ENCODE peak calls at places on chromosome 21, in six cellular contexts. E, B, P, D, C and Y are unnamed samples.

GRCh38 chr21:27693376-27693775 is 726.5 kb upstream of the ADAMTS5 start:
- DNase-seq in P (no peak), D (no peak), B (no peak), E (no peak), C (no peak), Y (no peak)

GRCh38 chr21:41367598-41368360 is 6.0 kb downstream of the MX2 start:
- DNase-seq in C (peak), E (no peak), P (no peak), B (no peak), D (no peak), Y (no peak)

GRCh38 chr21:40752125-40752524 is 94.8 kb downstream of the DSCAM start:
- DNase-seq in B (no peak), E (no peak), P (no peak), C (no peak), D (no peak), Y (no peak)

GRCh38 chr21:28127390-28127789 is 865.3 kb downstream of the LTN1 start:
- DNase-seq in D (no peak), P (no peak), C (no peak), B (no peak), E (no peak), Y (no peak)

GRCh38 chr21:37582613-37583012 is 216.0 kb downstream of the DYRK1A start:
- DNase-seq in E (peak), C (no peak), B (peak), P (peak), D (peak), Y (peak)

GRCh38 chr21:27954806-27955205 is 987.9 kb upstream of the ADAMTS5 start:
- DNase-seq in B (no peak), E (no peak), C (no peak), D (no peak), P (no peak), Y (no peak)

GRCh38 chr21:41825216-41825615 is 53.9 kb downstream of the PRDM15 start:
- DNase-seq in C (no peak), E (no peak), P (no peak), D (no peak), B (no peak), Y (no peak)

GRCh38 chr21:34509151-34509550 is 2.9 kb downstream of the KCNE1 start:
- DNase-seq in E (peak), D (no peak), P (no peak), C (no peak), B (no peak), Y (no peak)

GRCh38 chr21:42405064-42406059 is 1.7 kb downstream of the UBASH3A start:
- DNase-seq in D (no peak), E (no peak), C (no peak), P (no peak), B (no peak), Y (no peak)

GRCh38 chr21:33731447-33731846 is 89.1 kb downstream of the ITSN1 start:
- DNase-seq in D (no peak), P (no peak), E (no peak), C (no peak), B (no peak), Y (no peak)

GRCh38 chr21:42309753-42310213 is 5.4 kb downstream of the TFF3 start:
- DNase-seq in E (peak), P (peak), C (no peak), D (no peak), B (peak), Y (peak)

GRCh38 chr21:25563399-25564116 is 43.7 kb downstream of the MRPL39 start:
- DNase-seq in D (no peak), C (peak), P (no peak), B (no peak), E (no peak), Y (no peak)

GRCh38 chr21:25441835-25442234 is 165.4 kb downstream of the MRPL39 start:
- DNase-seq in C (no peak), B (no peak), P (no peak), E (no peak), D (no peak), Y (no peak)

GRCh38 chr21:42429856-42430255 is 26.2 kb downstream of the UBASH3A start:
- DNase-seq in B (no peak), C (no peak), P (no peak), D (no peak), E (no peak), Y (peak)

GRCh38 chr21:34320006-34320405 is 43.8 kb upstream of the KCNE2 start:
- DNase-seq in B (no peak), E (no peak), D (no peak), C (no peak), P (no peak), Y (no peak)

GRCh38 chr21:42089093-42089631 is 18.0 kb downstream of the UMODL1 start:
- DNase-seq in P (no peak), B (no peak), E (no peak), D (no peak), C (no peak), Y (no peak)

GRCh38 chr21:29149771-29150425 is 19.5 kb downstream of the MAP3K7CL start:
- DNase-seq in D (no peak), B (no peak), C (no peak), P (no peak), E (no peak), Y (no peak)

GRCh38 chr21:30014883-30015282 is 75.1 kb upstream of the GRIK1 start:
- DNase-seq in P (no peak), D (no peak), E (no peak), C (no peak), B (no peak), Y (no peak)

GRCh38 chr21:15552914-15553491 is 176.8 kb upstream of the USP25 start:
- DNase-seq in B (no peak), E (no peak), P (no peak), D (peak), C (no peak), Y (peak)

GRCh38 chr21:41950941-41951408 is 2.8 kb downstream of the C2CD2 start:
- DNase-seq in B (no peak), P (no peak), C (no peak), E (no peak), D (no peak), Y (no peak)

GRCh38 chr21:34967509-34968289 is 81.4 kb downstream of the RUNX1 start:
- DNase-seq in E (peak), P (no peak), C (no peak), D (peak), B (no peak), Y (no peak)

GRCh38 chr21:44931501-44932365 is 8.1 kb upstream of the SLX9 start:
- DNase-seq in D (no peak), P (no peak), C (no peak), E (no peak), B (no peak), Y (no peak)

GRCh38 chr21:42061195-42061865 is 9.8 kb upstream of the UMODL1 start:
- DNase-seq in D (no peak), C (peak), B (no peak), P (no peak), E (no peak), Y (no peak)

GRCh38 chr21:15837603-15838002 is 107.8 kb downstream of the USP25 start:
- DNase-seq in B (no peak), C (no peak), P (no peak), E (no peak), D (no peak), Y (no peak)

GRCh38 chr21:44867464-44867863 is 6.0 kb downstream of the PTTG1IP start:
- DNase-seq in B (no peak), E (no peak), D (no peak), C (no peak), P (no peak), Y (no peak)

GRCh38 chr21:28106370-28106890 is 886.2 kb downstream of the LTN1 start:
- DNase-seq in E (no peak), D (no peak), P (no peak), C (no peak), B (no peak), Y (no peak)

GRCh38 chr21:42939581-42940413 is 14.4 kb upstream of the ERVH48-1 start:
- DNase-seq in D (peak), C (no peak), P (no peak), B (no peak), E (no peak), Y (peak)

GRCh38 chr21:28233536-28234220 is 759.0 kb downstream of the LTN1 start:
- DNase-seq in P (no peak), C (no peak), B (no peak), E (no peak), D (no peak), Y (no peak)

GRCh38 chr21:27580276-27580675 is 613.4 kb upstream of the ADAMTS5 start:
- DNase-seq in P (no peak), B (no peak), C (no peak), E (no peak), D (no peak), Y (no peak)

GRCh38 chr21:44093761-44094160 is 13.4 kb upstream of the PWP2 start:
- DNase-seq in D (no peak), P (no peak), C (no peak), B (no peak), E (no peak), Y (no peak)

GRCh38 chr21:44874497-44875331 is 1.2 kb upstream of the PTTG1IP start:
- DNase-seq in P (no peak), D (no peak), E (no peak), B (no peak), C (no peak), Y (no peak)

GRCh38 chr21:39193380-39193779 is 10.1 kb upstream of the PSMG1 start:
- DNase-seq in E (no peak), D (no peak), P (no peak), C (no peak), B (no peak), Y (no peak)
- TF ChIP-seq JUND in E (no peak), D (no peak), P (no peak), C (no peak), B (no peak), Y (no peak)

DNA sequence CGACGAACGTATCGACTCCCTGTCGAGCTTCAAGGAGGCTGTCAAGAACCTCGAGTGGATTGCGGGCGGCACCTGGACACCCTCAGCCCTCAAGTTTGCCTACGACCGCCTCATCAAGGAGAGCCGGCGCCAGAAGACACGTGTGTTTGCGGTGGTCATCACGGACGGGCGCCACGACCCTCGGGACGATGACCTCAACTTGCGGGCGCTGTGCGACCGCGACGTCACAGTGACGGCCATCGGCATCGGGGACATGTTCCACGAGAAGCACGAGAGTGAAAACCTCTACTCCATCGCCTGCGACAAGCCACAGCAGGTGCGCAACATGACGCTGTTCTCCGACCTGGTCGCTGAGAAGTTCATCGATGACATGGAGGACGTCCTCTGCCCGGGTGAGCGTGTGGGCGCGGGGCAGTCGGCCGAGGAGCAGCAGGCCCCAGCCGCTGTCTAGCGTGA is 28.0 kb downstream of the COL6A2 start:
- DNase-seq in B (no peak), P (no peak), C (no peak), D (no peak), E (no peak), Y (no peak)
- TF ChIP-seq JUND in B (no peak), P (no peak), C (no peak), D (no peak), E (no peak), Y (no peak)

DNA sequence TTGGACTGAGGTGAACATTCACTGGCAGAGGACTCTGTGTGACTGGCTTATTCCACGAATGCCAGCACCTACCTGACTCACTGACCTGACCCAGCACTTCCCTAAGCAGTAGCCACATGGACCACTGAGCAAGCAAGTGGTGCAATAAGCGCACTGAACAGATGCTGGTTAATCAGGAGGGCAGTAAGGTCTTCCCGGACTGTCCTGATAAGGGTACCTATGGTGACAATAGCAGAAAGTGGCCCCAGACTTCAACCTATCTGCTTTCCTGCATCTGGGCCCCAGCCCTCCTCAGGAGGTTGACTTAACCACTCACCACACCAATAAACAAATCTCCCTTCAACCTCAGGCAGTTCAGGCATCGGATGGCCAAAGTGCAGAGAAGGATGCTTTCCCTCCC is 65.7 kb downstream of the SETD4 start:
- DNase-seq in B (no peak), C (no peak), P (no peak), D (no peak), E (peak), Y (no peak)
- TF ChIP-seq JUND in B (no peak), C (no peak), P (no peak), D (no peak), E (no peak), Y (no peak)

DNA sequence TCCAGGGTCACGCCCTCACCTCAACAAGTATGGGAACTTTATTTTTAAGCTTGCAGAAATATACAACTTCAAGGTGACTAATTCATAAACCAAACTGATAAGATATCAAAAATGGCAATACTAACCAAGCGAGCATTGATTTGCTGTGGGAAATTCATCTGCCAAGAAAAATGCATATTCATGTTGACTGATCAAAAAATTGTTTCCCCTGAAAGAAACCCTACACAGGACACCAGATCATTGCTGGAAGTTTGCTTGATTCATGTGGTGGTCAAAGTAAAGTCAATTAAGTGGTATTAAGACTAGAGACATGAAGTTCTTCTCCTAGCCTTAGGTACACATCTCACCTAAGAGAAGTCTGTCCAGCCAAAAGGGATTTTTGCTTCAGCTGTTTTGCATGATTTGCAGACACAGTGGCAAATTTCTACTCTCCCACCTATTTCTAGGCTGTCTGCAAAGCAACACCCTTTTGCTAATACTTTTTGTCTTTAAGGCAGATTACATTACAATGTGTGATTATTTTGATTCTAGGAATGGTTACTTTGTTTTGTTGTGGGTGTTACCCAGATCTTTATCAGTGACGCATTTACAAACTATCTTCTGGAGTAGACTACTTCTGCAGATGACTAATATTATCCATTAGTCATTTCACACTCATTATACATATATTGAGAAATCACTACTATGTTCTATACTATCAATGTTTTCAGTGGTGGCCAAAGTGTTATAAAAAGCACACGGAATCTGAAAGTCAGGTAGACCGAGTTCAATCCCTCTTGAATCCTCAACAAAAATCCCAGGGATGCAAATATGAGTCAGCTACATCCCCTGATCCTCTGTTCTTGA is 12.3 kb downstream of the SAMSN1 start:
- DNase-seq in C (peak), D (no peak), E (peak), B (peak), P (no peak), Y (no peak)
- TF ChIP-seq JUND in C (peak), D (no peak), E (peak), B (peak), P (peak), Y (no peak)